ENCODE peak calls at places on chromosomes 12 and 14, in four cellular contexts. One of them, this sample, is unnamed.

GRCh38 chr12:48764521-48764920 is 24.4 kb downstream of the ADCY6 start:
- DNase-seq in H1: no peak
- DNase-seq in HepG2: no peak
- DNase-seq in A549: no peak
- DNase-seq in this sample: no peak

GRCh38 chr12:69415471-69416275 is 54.5 kb upstream of the FRS2 start:
- DNase-seq in HepG2: peak
- DNase-seq in H1: peak
- DNase-seq in A549: peak
- DNase-seq in this sample: peak

GRCh38 chr14:95361373-95362179 is 41.9 kb upstream of the CLMN start:
- DNase-seq in A549: peak
- DNase-seq in HepG2: no peak
- DNase-seq in H1: peak
- DNase-seq in this sample: peak

GRCh38 chr12:12527820-12528296 is 34.8 kb downstream of the DUSP16 start:
- DNase-seq in A549: no peak
- DNase-seq in H1: no peak
- DNase-seq in HepG2: no peak
- DNase-seq in this sample: no peak

GRCh38 chr14:28870033-28870564 is 103.5 kb downstream of the FOXG1 start:
- DNase-seq in A549: no peak
- DNase-seq in H1: no peak
- DNase-seq in HepG2: no peak
- DNase-seq in this sample: no peak

GRCh38 chr12:8687846-8688601 is 9.8 kb upstream of the RIMKLB start:
- DNase-seq in A549: peak
- DNase-seq in HepG2: no peak
- DNase-seq in H1: no peak
- DNase-seq in this sample: no peak

GRCh38 chr14:35362911-35363374 is 41.6 kb downstream of the NFKBIA start:
- DNase-seq in A549: no peak
- DNase-seq in H1: no peak
- DNase-seq in HepG2: no peak
- DNase-seq in this sample: no peak

GRCh38 chr12:113894717-113895116 is 71.4 kb downstream of the RBM19 start:
- DNase-seq in HepG2: no peak
- DNase-seq in H1: no peak
- DNase-seq in A549: no peak
- DNase-seq in this sample: no peak

GRCh38 chr12:2284857-2285256 is 232.1 kb downstream of the CACNA1C start:
- DNase-seq in HepG2: peak
- DNase-seq in A549: peak
- DNase-seq in H1: peak
- DNase-seq in this sample: peak

GRCh38 chr12:121580959-121581680 is at the start of gene KDM2B:
- DNase-seq in HepG2: peak
- DNase-seq in H1: no peak
- DNase-seq in A549: no peak
- DNase-seq in this sample: peak

GRCh38 chr12:29314421-29314820 is 66.6 kb downstream of the ERGIC2 start:
- DNase-seq in H1: no peak
- DNase-seq in A549: no peak
- DNase-seq in HepG2: no peak
- DNase-seq in this sample: no peak

GRCh38 chr12:109592905-109593272 is 19.3 kb downstream of the MVK start:
- DNase-seq in HepG2: no peak
- DNase-seq in H1: no peak
- DNase-seq in A549: no peak
- DNase-seq in this sample: no peak

GRCh38 chr12:7711133-7711532 is at the start of gene DPPA3:
- DNase-seq in H1: no peak
- DNase-seq in A549: no peak
- DNase-seq in HepG2: no peak
- DNase-seq in this sample: no peak

GRCh38 chr12:32083489-32083888 is 23.2 kb upstream of the BICD1 start:
- DNase-seq in H1: no peak
- DNase-seq in HepG2: no peak
- DNase-seq in A549: no peak
- DNase-seq in this sample: no peak

GRCh38 chr12:78611504-78611903 is 253.1 kb upstream of the SYT1 start:
- DNase-seq in A549: no peak
- DNase-seq in HepG2: no peak
- DNase-seq in H1: no peak
- DNase-seq in this sample: no peak

GRCh38 chr12:75960086-75960910 is 71.3 kb downstream of the PHLDA1 start:
- DNase-seq in A549: no peak
- DNase-seq in H1: no peak
- DNase-seq in HepG2: peak
- DNase-seq in this sample: no peak

GRCh38 chr14:63933110-63933509 is 80.3 kb downstream of the SYNE2 start:
- DNase-seq in HepG2: no peak
- DNase-seq in H1: no peak
- DNase-seq in A549: no peak
- DNase-seq in this sample: no peak
- TF ChIP-seq PHF8 in HepG2: no peak
- TF ChIP-seq PHF8 in H1: no peak
- TF ChIP-seq PHF8 in A549: no peak
- TF ChIP-seq PHF8 in this sample: no peak

GRCh38 chr12:102821149-102821548 is 95.9 kb downstream of the PAH start:
- DNase-seq in H1: no peak
- DNase-seq in A549: no peak
- DNase-seq in HepG2: no peak
- DNase-seq in this sample: no peak

GRCh38 chr12:102824218-102824835 is 92.7 kb downstream of the PAH start:
- DNase-seq in A549: peak
- DNase-seq in HepG2: peak
- DNase-seq in H1: peak
- DNase-seq in this sample: peak
- TF ChIP-seq PHF8 in A549: no peak
- TF ChIP-seq PHF8 in HepG2: peak
- TF ChIP-seq PHF8 in H1: no peak
- TF ChIP-seq PHF8 in this sample: no peak

DNA sequence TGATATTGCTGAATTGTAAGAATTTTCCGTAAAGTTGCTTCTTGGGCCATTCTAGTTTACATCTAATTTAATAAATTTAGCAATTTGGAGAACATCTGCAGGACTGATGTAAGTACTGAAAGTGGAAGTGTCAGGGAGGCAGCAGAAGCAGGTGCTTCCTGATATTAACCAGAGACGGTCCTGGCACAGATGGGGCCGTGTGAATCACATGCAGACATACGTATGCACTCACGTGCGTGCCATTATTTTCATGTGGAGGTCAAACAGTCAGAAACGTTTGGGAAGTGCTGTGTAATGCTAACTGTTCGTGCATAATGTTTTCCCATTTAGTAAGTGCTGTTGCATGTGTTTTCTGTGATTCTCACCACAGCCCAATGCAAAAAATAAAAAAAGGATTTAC is 87.8 kb upstream of the DYNC1H1 start:
- DNase-seq in HepG2: no peak
- DNase-seq in A549: no peak
- DNase-seq in H1: no peak
- DNase-seq in this sample: no peak
- TF ChIP-seq PHF8 in HepG2: no peak
- TF ChIP-seq PHF8 in A549: no peak
- TF ChIP-seq PHF8 in H1: no peak
- TF ChIP-seq PHF8 in this sample: no peak

DNA sequence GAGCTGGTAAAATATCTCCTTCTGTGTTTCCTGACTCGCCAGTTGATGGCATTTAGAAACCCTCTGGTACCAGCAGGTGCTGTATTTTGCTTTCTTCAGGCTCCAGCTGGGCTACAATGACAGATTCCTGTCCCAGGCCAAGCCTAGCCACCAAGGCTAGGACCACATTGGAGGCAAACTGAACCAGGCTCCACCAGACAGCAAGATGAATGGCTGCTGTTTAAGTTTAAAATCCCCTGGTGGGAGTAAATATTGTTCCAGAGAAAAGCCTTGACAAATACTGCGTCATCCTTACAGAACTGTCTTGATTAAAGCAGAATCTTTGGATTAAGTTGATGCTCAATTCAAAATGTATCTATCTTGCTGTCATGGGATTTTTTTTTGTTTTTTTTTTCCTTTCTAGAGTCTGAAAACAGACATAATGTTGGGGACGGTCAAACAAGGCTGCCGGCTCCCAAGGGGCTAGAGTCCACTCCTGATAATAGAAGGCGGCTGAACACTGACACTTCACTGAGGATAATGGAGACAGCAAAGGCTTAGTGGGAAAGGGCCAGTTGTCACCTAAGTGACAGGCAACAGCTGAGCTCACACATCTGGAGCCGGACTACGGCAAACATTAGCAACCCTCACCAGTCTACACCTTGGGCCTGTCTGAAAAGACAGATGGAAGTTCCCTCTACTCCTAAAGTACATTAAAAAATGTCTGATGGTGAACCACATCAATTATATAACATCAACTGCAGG is 1.8 kb downstream of the PRICKLE1 start:
- DNase-seq in HepG2: peak
- DNase-seq in A549: no peak
- DNase-seq in H1: no peak
- DNase-seq in this sample: no peak
- TF ChIP-seq PHF8 in HepG2: no peak
- TF ChIP-seq PHF8 in A549: no peak
- TF ChIP-seq PHF8 in H1: no peak
- TF ChIP-seq PHF8 in this sample: no peak

GRCh38 chr12:60399064-60399463 is 803.2 kb downstream of the SLC16A7 start:
- DNase-seq in HepG2: no peak
- DNase-seq in A549: no peak
- DNase-seq in H1: no peak
- DNase-seq in this sample: no peak

GRCh38 chr12:60391791-60392190 is 796.0 kb downstream of the SLC16A7 start:
- DNase-seq in A549: no peak
- DNase-seq in HepG2: no peak
- DNase-seq in H1: no peak
- DNase-seq in this sample: no peak

GRCh38 chr12:60398547-60398946 is 802.7 kb downstream of the SLC16A7 start:
- DNase-seq in H1: no peak
- DNase-seq in A549: no peak
- DNase-seq in HepG2: no peak
- DNase-seq in this sample: no peak

GRCh38 chr12:60393093-60393492 is 797.3 kb downstream of the SLC16A7 start:
- DNase-seq in A549: no peak
- DNase-seq in H1: no peak
- DNase-seq in HepG2: no peak
- DNase-seq in this sample: no peak

GRCh38 chr12:60394680-60395079 is 798.9 kb downstream of the SLC16A7 start:
- DNase-seq in HepG2: no peak
- DNase-seq in H1: no peak
- DNase-seq in A549: no peak
- DNase-seq in this sample: no peak
- TF ChIP-seq PHF8 in HepG2: no peak
- TF ChIP-seq PHF8 in H1: no peak
- TF ChIP-seq PHF8 in A549: no peak
- TF ChIP-seq PHF8 in this sample: no peak

GRCh38 chr12:131975228-131975627 is 25.5 kb downstream of the EP400 start:
- DNase-seq in A549: no peak
- DNase-seq in H1: no peak
- DNase-seq in HepG2: no peak
- DNase-seq in this sample: no peak

GRCh38 chr12:131971226-131971625 is 21.5 kb downstream of the EP400 start:
- DNase-seq in H1: no peak
- DNase-seq in A549: no peak
- DNase-seq in HepG2: no peak
- DNase-seq in this sample: no peak
- TF ChIP-seq PHF8 in H1: no peak
- TF ChIP-seq PHF8 in A549: no peak
- TF ChIP-seq PHF8 in HepG2: no peak
- TF ChIP-seq PHF8 in this sample: no peak

This sample was measured in K562.